ENCODE peak calls at places on chromosomes 16 and 17, in eight cellular contexts. One of them, this sample, is unnamed.

GRCh38 chr16:24463196-24463945 is 76.0 kb upstream of the RBBP6 start:
- DNase-seq in aorta: no peak
- DNase-seq in A673: no peak
- DNase-seq in foreskin fibroblast: no peak
- DNase-seq in mesendoderm: peak
- DNase-seq in IMR-90: no peak
- DNase-seq in effector memory CD4-positive, alpha-beta T cell: no peak
- DNase-seq in heart right ventricle: no peak
- DNase-seq in this sample: no peak

GRCh38 chr17:31511583-31511982 is 120.1 kb downstream of the RAB11FIP4 start:
- DNase-seq in aorta: no peak
- DNase-seq in A673: no peak
- DNase-seq in foreskin fibroblast: no peak
- DNase-seq in mesendoderm: no peak
- DNase-seq in IMR-90: no peak
- DNase-seq in effector memory CD4-positive, alpha-beta T cell: no peak
- DNase-seq in heart right ventricle: no peak
- DNase-seq in this sample: no peak

GRCh38 chr17:69574257-69575197 is 160.0 kb downstream of the MAP2K6 start:
- DNase-seq in aorta: no peak
- DNase-seq in A673: no peak
- DNase-seq in foreskin fibroblast: peak
- DNase-seq in mesendoderm: peak
- DNase-seq in IMR-90: peak
- DNase-seq in effector memory CD4-positive, alpha-beta T cell: no peak
- DNase-seq in heart right ventricle: peak
- DNase-seq in this sample: no peak

GRCh38 chr16:3142327-3142726 is 7.5 kb downstream of the ZNF213 start:
- DNase-seq in aorta: peak
- DNase-seq in A673: no peak
- DNase-seq in foreskin fibroblast: no peak
- DNase-seq in mesendoderm: no peak
- DNase-seq in IMR-90: no peak
- DNase-seq in effector memory CD4-positive, alpha-beta T cell: no peak
- DNase-seq in heart right ventricle: no peak
- DNase-seq in this sample: no peak

GRCh38 chr17:17300624-17301568 is 2.3 kb upstream of the NT5M start:
- DNase-seq in aorta: peak
- DNase-seq in A673: peak
- DNase-seq in foreskin fibroblast: peak
- DNase-seq in mesendoderm: peak
- DNase-seq in IMR-90: peak
- DNase-seq in effector memory CD4-positive, alpha-beta T cell: no peak
- DNase-seq in heart right ventricle: peak
- DNase-seq in this sample: no peak

GRCh38 chr16:28181557-28181914 is 30.2 kb downstream of the XPO6 start:
- DNase-seq in aorta: no peak
- DNase-seq in A673: peak
- DNase-seq in foreskin fibroblast: peak
- DNase-seq in mesendoderm: peak
- DNase-seq in IMR-90: peak
- DNase-seq in effector memory CD4-positive, alpha-beta T cell: no peak
- DNase-seq in heart right ventricle: peak
- DNase-seq in this sample: no peak

GRCh38 chr17:62165378-62165722 is 100.3 kb upstream of the MED13 start:
- DNase-seq in aorta: no peak
- DNase-seq in A673: no peak
- DNase-seq in foreskin fibroblast: no peak
- DNase-seq in mesendoderm: no peak
- DNase-seq in IMR-90: no peak
- DNase-seq in effector memory CD4-positive, alpha-beta T cell: no peak
- DNase-seq in heart right ventricle: no peak
- DNase-seq in this sample: no peak

GRCh38 chr17:80955673-80956306 is 35.9 kb upstream of the CHMP6 start:
- DNase-seq in aorta: no peak
- DNase-seq in A673: no peak
- DNase-seq in foreskin fibroblast: no peak
- DNase-seq in mesendoderm: no peak
- DNase-seq in IMR-90: no peak
- DNase-seq in effector memory CD4-positive, alpha-beta T cell: no peak
- DNase-seq in heart right ventricle: no peak
- DNase-seq in this sample: no peak

GRCh38 chr16:24540575-24541240 is 1.3 kb downstream of the RBBP6 start:
- DNase-seq in aorta: no peak
- DNase-seq in A673: peak
- DNase-seq in foreskin fibroblast: peak
- DNase-seq in mesendoderm: peak
- DNase-seq in IMR-90: peak
- DNase-seq in effector memory CD4-positive, alpha-beta T cell: no peak
- DNase-seq in heart right ventricle: no peak
- DNase-seq in this sample: no peak

GRCh38 chr17:6497496-6498221 is 53.4 kb downstream of the PIMREG start:
- DNase-seq in aorta: no peak
- DNase-seq in A673: no peak
- DNase-seq in foreskin fibroblast: no peak
- DNase-seq in mesendoderm: no peak
- DNase-seq in IMR-90: no peak
- DNase-seq in effector memory CD4-positive, alpha-beta T cell: no peak
- DNase-seq in heart right ventricle: no peak
- DNase-seq in this sample: peak

GRCh38 chr16:65702707-65703402 is 581.0 kb upstream of the CDH11 start:
- DNase-seq in aorta: no peak
- DNase-seq in A673: no peak
- DNase-seq in foreskin fibroblast: no peak
- DNase-seq in mesendoderm: peak
- DNase-seq in IMR-90: no peak
- DNase-seq in effector memory CD4-positive, alpha-beta T cell: no peak
- DNase-seq in heart right ventricle: no peak
- DNase-seq in this sample: no peak

GRCh38 chr16:46830417-46830901 is 521 bp downstream of the C16orf87 start:
- DNase-seq in aorta: peak
- DNase-seq in A673: peak
- DNase-seq in foreskin fibroblast: peak
- DNase-seq in mesendoderm: peak
- DNase-seq in IMR-90: no peak
- DNase-seq in effector memory CD4-positive, alpha-beta T cell: peak
- DNase-seq in heart right ventricle: peak
- DNase-seq in this sample: no peak

GRCh38 chr16:4795181-4795827 is at the start of gene SMIM22:
- DNase-seq in aorta: no peak
- DNase-seq in A673: no peak
- DNase-seq in foreskin fibroblast: no peak
- DNase-seq in mesendoderm: no peak
- DNase-seq in IMR-90: no peak
- DNase-seq in effector memory CD4-positive, alpha-beta T cell: no peak
- DNase-seq in heart right ventricle: no peak
- DNase-seq in this sample: no peak

GRCh38 chr16:14013571-14014283 is 57.4 kb upstream of the MRTFB start:
- DNase-seq in aorta: no peak
- DNase-seq in A673: peak
- DNase-seq in foreskin fibroblast: peak
- DNase-seq in mesendoderm: peak
- DNase-seq in IMR-90: peak
- DNase-seq in effector memory CD4-positive, alpha-beta T cell: no peak
- DNase-seq in heart right ventricle: peak
- DNase-seq in this sample: peak

GRCh38 chr17:8057691-8058114 is 18.8 kb downstream of the ALOX15B start:
- DNase-seq in aorta: no peak
- DNase-seq in A673: peak
- DNase-seq in foreskin fibroblast: peak
- DNase-seq in mesendoderm: peak
- DNase-seq in IMR-90: peak
- DNase-seq in effector memory CD4-positive, alpha-beta T cell: peak
- DNase-seq in heart right ventricle: no peak
- DNase-seq in this sample: peak

GRCh38 chr17:72205357-72205756 is 84.5 kb downstream of the SOX9 start:
- DNase-seq in aorta: no peak
- DNase-seq in A673: peak
- DNase-seq in foreskin fibroblast: no peak
- DNase-seq in mesendoderm: peak
- DNase-seq in IMR-90: no peak
- DNase-seq in effector memory CD4-positive, alpha-beta T cell: no peak
- DNase-seq in heart right ventricle: no peak
- DNase-seq in this sample: no peak

GRCh38 chr16:68190745-68191510 is 45.0 kb downstream of the ESRP2 start:
- DNase-seq in aorta: no peak
- DNase-seq in A673: no peak
- DNase-seq in foreskin fibroblast: peak
- DNase-seq in mesendoderm: no peak
- DNase-seq in IMR-90: peak
- DNase-seq in effector memory CD4-positive, alpha-beta T cell: no peak
- DNase-seq in heart right ventricle: no peak
- DNase-seq in this sample: no peak

GRCh38 chr16:76900285-76901263 is 290.4 kb upstream of the MON1B start:
- DNase-seq in aorta: no peak
- DNase-seq in A673: no peak
- DNase-seq in foreskin fibroblast: no peak
- DNase-seq in mesendoderm: no peak
- DNase-seq in IMR-90: no peak
- DNase-seq in effector memory CD4-positive, alpha-beta T cell: no peak
- DNase-seq in heart right ventricle: no peak
- DNase-seq in this sample: no peak

GRCh38 chr16:86761117-86761971 is 183.0 kb downstream of the FOXL1 start:
- DNase-seq in aorta: peak
- DNase-seq in A673: peak
- DNase-seq in foreskin fibroblast: peak
- DNase-seq in mesendoderm: peak
- DNase-seq in IMR-90: peak
- DNase-seq in effector memory CD4-positive, alpha-beta T cell: no peak
- DNase-seq in heart right ventricle: peak
- DNase-seq in this sample: no peak

GRCh38 chr17:45964634-45965033 is 34.4 kb upstream of the STH start:
- DNase-seq in aorta: no peak
- DNase-seq in A673: no peak
- DNase-seq in foreskin fibroblast: no peak
- DNase-seq in mesendoderm: no peak
- DNase-seq in IMR-90: no peak
- DNase-seq in effector memory CD4-positive, alpha-beta T cell: no peak
- DNase-seq in heart right ventricle: no peak
- DNase-seq in this sample: no peak

DNA sequence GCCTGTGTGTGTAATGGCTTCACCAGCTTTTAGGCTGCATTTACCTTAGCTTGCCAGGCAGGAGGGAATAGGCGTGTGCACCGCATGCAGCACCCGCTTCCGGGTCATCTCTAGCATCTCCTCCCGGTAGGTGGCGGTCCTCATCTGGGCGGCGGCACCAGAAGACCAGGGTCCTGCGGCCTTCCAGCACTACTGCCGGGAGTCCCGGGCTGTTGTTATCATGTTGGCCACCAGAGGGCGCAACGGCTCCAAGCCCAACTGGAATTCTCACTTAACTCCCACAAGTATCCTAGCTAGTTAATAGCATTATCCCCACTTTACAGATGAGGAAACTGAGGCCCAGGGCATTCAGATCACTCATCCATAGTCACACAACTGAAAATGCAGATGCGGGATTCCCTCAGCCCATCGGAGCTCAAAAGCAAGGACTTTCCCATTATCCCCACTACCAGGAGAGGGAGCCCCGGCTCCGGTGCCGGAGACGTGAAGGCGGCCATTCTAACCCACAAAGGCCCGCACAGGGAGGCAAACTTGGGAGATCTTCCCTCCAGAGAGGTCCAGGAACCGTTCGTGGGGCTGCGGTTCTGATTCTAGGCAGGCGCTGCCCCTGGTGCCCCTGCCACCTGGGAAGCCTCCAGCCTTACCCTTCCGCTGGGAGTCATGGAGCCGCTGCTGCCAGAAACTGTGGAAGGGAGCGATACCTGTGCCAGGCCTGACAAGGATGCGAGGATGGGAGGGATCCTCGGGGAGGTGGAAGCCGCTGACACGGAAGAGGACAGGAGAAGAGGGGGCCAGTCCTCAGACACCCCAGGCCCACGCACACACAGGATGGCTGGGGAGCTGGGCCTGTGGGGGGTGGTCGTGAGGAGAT is 23.9 kb downstream of the LGALS9 start:
- DNase-seq in aorta: peak
- DNase-seq in A673: peak
- DNase-seq in foreskin fibroblast: peak
- DNase-seq in mesendoderm: peak
- DNase-seq in IMR-90: peak
- DNase-seq in effector memory CD4-positive, alpha-beta T cell: peak
- DNase-seq in heart right ventricle: peak
- DNase-seq in this sample: no peak
- H3K4me3 ChIP-seq in aorta: no peak
- H3K4me3 ChIP-seq in A673: no peak
- H3K4me3 ChIP-seq in foreskin fibroblast: no peak
- H3K4me3 ChIP-seq in mesendoderm: no peak
- H3K4me3 ChIP-seq in IMR-90: no peak
- H3K4me3 ChIP-seq in effector memory CD4-positive, alpha-beta T cell: no peak
- H3K4me3 ChIP-seq in heart right ventricle: no peak
- H3K4me3 ChIP-seq in this sample: no peak

GRCh38 chr16:53091508-53092211 is 36.9 kb downstream of the CHD9 start:
- DNase-seq in aorta: peak
- DNase-seq in A673: peak
- DNase-seq in foreskin fibroblast: peak
- DNase-seq in mesendoderm: peak
- DNase-seq in IMR-90: peak
- DNase-seq in effector memory CD4-positive, alpha-beta T cell: no peak
- DNase-seq in heart right ventricle: peak
- DNase-seq in this sample: peak
- H3K4me3 ChIP-seq in aorta: no peak
- H3K4me3 ChIP-seq in A673: peak
- H3K4me3 ChIP-seq in foreskin fibroblast: peak
- H3K4me3 ChIP-seq in mesendoderm: no peak
- H3K4me3 ChIP-seq in IMR-90: no peak
- H3K4me3 ChIP-seq in effector memory CD4-positive, alpha-beta T cell: no peak
- H3K4me3 ChIP-seq in heart right ventricle: no peak
- H3K4me3 ChIP-seq in this sample: peak

DNA sequence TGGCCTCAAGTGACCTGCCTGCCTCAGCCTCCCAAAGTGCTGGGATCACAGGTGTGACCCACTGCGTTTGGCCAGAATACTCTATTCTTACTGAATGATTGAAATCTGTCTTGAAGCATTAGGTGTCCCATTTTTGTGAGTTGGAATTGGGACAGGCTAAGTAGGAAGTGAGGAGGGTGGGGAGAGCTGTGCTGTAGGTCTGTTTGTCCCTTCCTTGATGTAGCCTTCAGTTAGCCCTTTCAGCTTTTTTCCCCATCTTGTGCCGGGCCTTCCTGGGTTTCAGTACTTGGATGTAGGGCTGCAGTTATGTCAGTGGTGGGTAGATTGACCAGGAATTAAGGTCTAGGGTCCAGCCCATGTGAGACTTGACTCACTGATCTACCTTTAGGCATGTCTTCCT is 8.7 kb downstream of the PYCARD start:
- DNase-seq in aorta: no peak
- DNase-seq in A673: no peak
- DNase-seq in foreskin fibroblast: no peak
- DNase-seq in mesendoderm: no peak
- DNase-seq in IMR-90: no peak
- DNase-seq in effector memory CD4-positive, alpha-beta T cell: no peak
- DNase-seq in heart right ventricle: no peak
- DNase-seq in this sample: no peak
- H3K4me3 ChIP-seq in aorta: no peak
- H3K4me3 ChIP-seq in A673: no peak
- H3K4me3 ChIP-seq in foreskin fibroblast: no peak
- H3K4me3 ChIP-seq in mesendoderm: no peak
- H3K4me3 ChIP-seq in IMR-90: no peak
- H3K4me3 ChIP-seq in effector memory CD4-positive, alpha-beta T cell: no peak
- H3K4me3 ChIP-seq in heart right ventricle: no peak
- H3K4me3 ChIP-seq in this sample: no peak

GRCh38 chr17:41885733-41886132 is 20.5 kb upstream of the KLHL11 start:
- DNase-seq in aorta: no peak
- DNase-seq in A673: peak
- DNase-seq in foreskin fibroblast: no peak
- DNase-seq in mesendoderm: peak
- DNase-seq in IMR-90: no peak
- DNase-seq in effector memory CD4-positive, alpha-beta T cell: no peak
- DNase-seq in heart right ventricle: no peak
- DNase-seq in this sample: no peak
- H3K4me3 ChIP-seq in aorta: no peak
- H3K4me3 ChIP-seq in A673: no peak
- H3K4me3 ChIP-seq in foreskin fibroblast: no peak
- H3K4me3 ChIP-seq in mesendoderm: no peak
- H3K4me3 ChIP-seq in IMR-90: no peak
- H3K4me3 ChIP-seq in effector memory CD4-positive, alpha-beta T cell: no peak
- H3K4me3 ChIP-seq in heart right ventricle: no peak
- H3K4me3 ChIP-seq in this sample: no peak